ENCODE peak calls at places on chromosomes 3 and 15, in ten cellular contexts. One of them, this sample, is unnamed.
A peak's percentile ranks its signal among the peaks of the same experiment; 100 is the strongest.

GRCh38 chr15:62854420-62855084 is 188.0 kb upstream of the TPM1 start:
- DNase-seq in pancreas: no peak
- DNase-seq in iris pigment epithelial cell: no peak
- DNase-seq in AG04450: no peak
- DNase-seq in GM03348: no peak
- DNase-seq in HCEC 1CT: no peak
- DNase-seq in NCI-H82: no peak
- DNase-seq in H1: no peak
- DNase-seq in LoVo: no peak
- DNase-seq in AG20443: no peak
- DNase-seq in this sample: no peak

GRCh38 chr3:52535411-52536111 is 844 bp upstream of the UQCC5 start:
- DNase-seq in pancreas: peak; percentile 17
- DNase-seq in iris pigment epithelial cell: no peak
- DNase-seq in AG04450: no peak
- DNase-seq in GM03348: no peak
- DNase-seq in HCEC 1CT: no peak
- DNase-seq in NCI-H82: peak; percentile 28
- DNase-seq in H1: no peak
- DNase-seq in LoVo: no peak
- DNase-seq in AG20443: no peak
- DNase-seq in this sample: no peak

GRCh38 chr3:76554717-76555116 is 485.2 kb upstream of the ROBO2 start:
- DNase-seq in pancreas: no peak
- DNase-seq in iris pigment epithelial cell: peak; percentile 87
- DNase-seq in AG04450: peak; percentile 7
- DNase-seq in GM03348: no peak
- DNase-seq in HCEC 1CT: peak; percentile 70
- DNase-seq in NCI-H82: no peak
- DNase-seq in H1: no peak
- DNase-seq in LoVo: no peak
- DNase-seq in AG20443: peak; percentile 14
- DNase-seq in this sample: no peak

GRCh38 chr3:127035672-127036071 is 52.8 kb downstream of the PLXNA1 start:
- DNase-seq in pancreas: peak; percentile 63
- DNase-seq in iris pigment epithelial cell: peak; percentile 93
- DNase-seq in AG04450: no peak
- DNase-seq in GM03348: peak; percentile 92
- DNase-seq in HCEC 1CT: peak; percentile 81
- DNase-seq in NCI-H82: peak; percentile 26
- DNase-seq in H1: no peak
- DNase-seq in LoVo: peak; percentile 37
- DNase-seq in AG20443: peak; percentile 97
- DNase-seq in this sample: peak; percentile 32

GRCh38 chr15:78280289-78281072 is 16.1 kb downstream of the DNAJA4 start:
- DNase-seq in pancreas: no peak
- DNase-seq in iris pigment epithelial cell: no peak
- DNase-seq in AG04450: no peak
- DNase-seq in GM03348: no peak
- DNase-seq in HCEC 1CT: no peak
- DNase-seq in NCI-H82: no peak
- DNase-seq in H1: no peak
- DNase-seq in LoVo: no peak
- DNase-seq in AG20443: no peak
- DNase-seq in this sample: peak; percentile 31

GRCh38 chr3:184727357-184728060 is 15.6 kb upstream of the MAGEF1 start:
- DNase-seq in pancreas: no peak
- DNase-seq in iris pigment epithelial cell: peak; percentile 63
- DNase-seq in AG04450: no peak
- DNase-seq in GM03348: peak; percentile 87
- DNase-seq in HCEC 1CT: peak; percentile 51
- DNase-seq in NCI-H82: peak; percentile 97
- DNase-seq in H1: peak; percentile 74
- DNase-seq in LoVo: peak; percentile 37
- DNase-seq in AG20443: peak; percentile 83
- DNase-seq in this sample: no peak

GRCh38 chr3:178536271-178537079 is at the start of gene KCNMB2:
- DNase-seq in pancreas: no peak
- DNase-seq in iris pigment epithelial cell: no peak
- DNase-seq in AG04450: no peak
- DNase-seq in GM03348: peak; percentile 47
- DNase-seq in HCEC 1CT: no peak
- DNase-seq in NCI-H82: no peak
- DNase-seq in H1: no peak
- DNase-seq in LoVo: no peak
- DNase-seq in AG20443: peak; percentile 12
- DNase-seq in this sample: no peak

GRCh38 chr15:29776859-29777258 is 45.4 kb downstream of the TJP1 start:
- DNase-seq in pancreas: no peak
- DNase-seq in iris pigment epithelial cell: no peak
- DNase-seq in AG04450: no peak
- DNase-seq in GM03348: no peak
- DNase-seq in HCEC 1CT: no peak
- DNase-seq in NCI-H82: no peak
- DNase-seq in H1: no peak
- DNase-seq in LoVo: no peak
- DNase-seq in AG20443: no peak
- DNase-seq in this sample: no peak

GRCh38 chr15:78051622-78052405 is 25.7 kb downstream of the TBC1D2B start:
- DNase-seq in pancreas: peak; percentile 73
- DNase-seq in iris pigment epithelial cell: peak; percentile 84
- DNase-seq in AG04450: no peak
- DNase-seq in GM03348: no peak
- DNase-seq in HCEC 1CT: no peak
- DNase-seq in NCI-H82: no peak
- DNase-seq in H1: no peak
- DNase-seq in LoVo: peak; percentile 45
- DNase-seq in AG20443: no peak
- DNase-seq in this sample: no peak